ENCODE peak calls at places on chromosomes 12 and 14, in seven cellular contexts. One of them, this sample, is unnamed.

GRCh38 chr14:23478109-23478698 is 8.7 kb downstream of the NGDN start:
- DNase-seq in mesenchymal stem cell: peak
- DNase-seq in cardiac muscle cell: peak
- DNase-seq in sigmoid colon: no peak
- DNase-seq in left ventricle myocardium inferior: peak
- DNase-seq in dorsolateral prefrontal cortex: peak
- DNase-seq in HepG2: peak
- DNase-seq in this sample: peak

GRCh38 chr14:104348741-104349140 is 210.4 kb downstream of the KIF26A start:
- DNase-seq in mesenchymal stem cell: no peak
- DNase-seq in cardiac muscle cell: no peak
- DNase-seq in sigmoid colon: peak
- DNase-seq in left ventricle myocardium inferior: no peak
- DNase-seq in dorsolateral prefrontal cortex: peak
- DNase-seq in HepG2: no peak
- DNase-seq in this sample: no peak

GRCh38 chr12:123520567-123521474 is 12.7 kb downstream of the RILPL1 start:
- DNase-seq in mesenchymal stem cell: no peak
- DNase-seq in cardiac muscle cell: no peak
- DNase-seq in sigmoid colon: no peak
- DNase-seq in left ventricle myocardium inferior: peak
- DNase-seq in dorsolateral prefrontal cortex: no peak
- DNase-seq in HepG2: no peak
- DNase-seq in this sample: no peak

GRCh38 chr12:70543444-70543843 is 93.8 kb downstream of the PTPRB start:
- DNase-seq in mesenchymal stem cell: peak
- DNase-seq in cardiac muscle cell: peak
- DNase-seq in sigmoid colon: no peak
- DNase-seq in left ventricle myocardium inferior: no peak
- DNase-seq in dorsolateral prefrontal cortex: no peak
- DNase-seq in HepG2: peak
- DNase-seq in this sample: no peak

GRCh38 chr12:50507930-50508329 is 3.1 kb downstream of the DIP2B start:
- DNase-seq in mesenchymal stem cell: no peak
- DNase-seq in cardiac muscle cell: no peak
- DNase-seq in sigmoid colon: no peak
- DNase-seq in left ventricle myocardium inferior: no peak
- DNase-seq in dorsolateral prefrontal cortex: no peak
- DNase-seq in HepG2: no peak
- DNase-seq in this sample: peak

GRCh38 chr14:26811756-26812305 is 214.0 kb upstream of the NOVA1 start:
- DNase-seq in mesenchymal stem cell: no peak
- DNase-seq in cardiac muscle cell: no peak
- DNase-seq in sigmoid colon: no peak
- DNase-seq in left ventricle myocardium inferior: no peak
- DNase-seq in dorsolateral prefrontal cortex: no peak
- DNase-seq in HepG2: no peak
- DNase-seq in this sample: no peak

GRCh38 chr12:31118347-31118830 is 44.7 kb downstream of the DDX11 start:
- DNase-seq in mesenchymal stem cell: no peak
- DNase-seq in cardiac muscle cell: no peak
- DNase-seq in sigmoid colon: no peak
- DNase-seq in left ventricle myocardium inferior: no peak
- DNase-seq in dorsolateral prefrontal cortex: no peak
- DNase-seq in HepG2: no peak
- DNase-seq in this sample: no peak

GRCh38 chr12:119940881-119941280 is 48.2 kb upstream of the BICDL1 start:
- DNase-seq in mesenchymal stem cell: peak
- DNase-seq in cardiac muscle cell: peak
- DNase-seq in sigmoid colon: no peak
- DNase-seq in left ventricle myocardium inferior: no peak
- DNase-seq in dorsolateral prefrontal cortex: no peak
- DNase-seq in HepG2: peak
- DNase-seq in this sample: no peak

GRCh38 chr12:109111775-109112491 is 4.5 kb upstream of the ACACB start:
- DNase-seq in mesenchymal stem cell: peak
- DNase-seq in cardiac muscle cell: peak
- DNase-seq in sigmoid colon: peak
- DNase-seq in left ventricle myocardium inferior: peak
- DNase-seq in dorsolateral prefrontal cortex: peak
- DNase-seq in HepG2: peak
- DNase-seq in this sample: peak

GRCh38 chr12:53502331-53502730 is 1.2 kb downstream of the TARBP2 start:
- DNase-seq in mesenchymal stem cell: no peak
- DNase-seq in cardiac muscle cell: peak
- DNase-seq in sigmoid colon: peak
- DNase-seq in left ventricle myocardium inferior: no peak
- DNase-seq in dorsolateral prefrontal cortex: no peak
- DNase-seq in HepG2: no peak
- DNase-seq in this sample: no peak

GRCh38 chr14:102933618-102934231 is 11.3 kb downstream of the AMN start:
- DNase-seq in mesenchymal stem cell: no peak
- DNase-seq in cardiac muscle cell: no peak
- DNase-seq in sigmoid colon: no peak
- DNase-seq in left ventricle myocardium inferior: no peak
- DNase-seq in dorsolateral prefrontal cortex: no peak
- DNase-seq in HepG2: peak
- DNase-seq in this sample: no peak

GRCh38 chr14:65356327-65356836 is 56.1 kb upstream of the FUT8 start:
- DNase-seq in mesenchymal stem cell: peak
- DNase-seq in cardiac muscle cell: peak
- DNase-seq in sigmoid colon: no peak
- DNase-seq in left ventricle myocardium inferior: no peak
- DNase-seq in dorsolateral prefrontal cortex: no peak
- DNase-seq in HepG2: peak
- DNase-seq in this sample: no peak

GRCh38 chr12:121958521-121959240 is 40.3 kb downstream of the CFAP251 start:
- DNase-seq in mesenchymal stem cell: peak
- DNase-seq in cardiac muscle cell: peak
- DNase-seq in sigmoid colon: no peak
- DNase-seq in left ventricle myocardium inferior: no peak
- DNase-seq in dorsolateral prefrontal cortex: no peak
- DNase-seq in HepG2: no peak
- DNase-seq in this sample: no peak

GRCh38 chr12:111224196-111225066 is 144.5 kb downstream of the PHETA1 start:
- DNase-seq in mesenchymal stem cell: no peak
- DNase-seq in cardiac muscle cell: no peak
- DNase-seq in sigmoid colon: no peak
- DNase-seq in left ventricle myocardium inferior: no peak
- DNase-seq in dorsolateral prefrontal cortex: no peak
- DNase-seq in HepG2: no peak
- DNase-seq in this sample: no peak

GRCh38 chr12:82942521-82942920 is 255.8 kb downstream of the TMTC2 start:
- DNase-seq in mesenchymal stem cell: no peak
- DNase-seq in cardiac muscle cell: no peak
- DNase-seq in sigmoid colon: no peak
- DNase-seq in left ventricle myocardium inferior: no peak
- DNase-seq in dorsolateral prefrontal cortex: no peak
- DNase-seq in HepG2: no peak
- DNase-seq in this sample: no peak

GRCh38 chr12:75818863-75819262 is 212.7 kb downstream of the PHLDA1 start:
- DNase-seq in mesenchymal stem cell: no peak
- DNase-seq in cardiac muscle cell: no peak
- DNase-seq in sigmoid colon: no peak
- DNase-seq in left ventricle myocardium inferior: no peak
- DNase-seq in dorsolateral prefrontal cortex: no peak
- DNase-seq in HepG2: no peak
- DNase-seq in this sample: no peak

GRCh38 chr12:123092866-123093265 is 58.0 kb downstream of the PITPNM2 start:
- DNase-seq in mesenchymal stem cell: peak
- DNase-seq in cardiac muscle cell: no peak
- DNase-seq in sigmoid colon: no peak
- DNase-seq in left ventricle myocardium inferior: no peak
- DNase-seq in dorsolateral prefrontal cortex: no peak
- DNase-seq in HepG2: no peak
- DNase-seq in this sample: no peak

GRCh38 chr12:127548123-127548553 is 718.8 kb upstream of the TMEM132C start:
- DNase-seq in mesenchymal stem cell: peak
- DNase-seq in cardiac muscle cell: no peak
- DNase-seq in sigmoid colon: no peak
- DNase-seq in left ventricle myocardium inferior: no peak
- DNase-seq in dorsolateral prefrontal cortex: no peak
- DNase-seq in HepG2: no peak
- DNase-seq in this sample: no peak

GRCh38 chr14:59199205-59199604 is 10.7 kb downstream of the DAAM1 start:
- DNase-seq in mesenchymal stem cell: no peak
- DNase-seq in cardiac muscle cell: no peak
- DNase-seq in sigmoid colon: no peak
- DNase-seq in left ventricle myocardium inferior: no peak
- DNase-seq in dorsolateral prefrontal cortex: no peak
- DNase-seq in HepG2: no peak
- DNase-seq in this sample: no peak

GRCh38 chr12:38155526-38156496 is 160.8 kb upstream of the ALG10B start:
- DNase-seq in mesenchymal stem cell: no peak
- DNase-seq in cardiac muscle cell: no peak
- DNase-seq in sigmoid colon: peak
- DNase-seq in left ventricle myocardium inferior: no peak
- DNase-seq in dorsolateral prefrontal cortex: no peak
- DNase-seq in HepG2: no peak
- DNase-seq in this sample: no peak

GRCh38 chr12:79927772-79928474 is 7.0 kb downstream of the PPP1R12A start:
- DNase-seq in mesenchymal stem cell: peak
- DNase-seq in cardiac muscle cell: peak
- DNase-seq in sigmoid colon: no peak
- DNase-seq in left ventricle myocardium inferior: no peak
- DNase-seq in dorsolateral prefrontal cortex: no peak
- DNase-seq in HepG2: no peak
- DNase-seq in this sample: peak

GRCh38 chr14:50725761-50726160 is 57.7 kb upstream of the SAV1 start:
- DNase-seq in mesenchymal stem cell: no peak
- DNase-seq in cardiac muscle cell: no peak
- DNase-seq in sigmoid colon: no peak
- DNase-seq in left ventricle myocardium inferior: no peak
- DNase-seq in dorsolateral prefrontal cortex: no peak
- DNase-seq in HepG2: no peak
- DNase-seq in this sample: no peak

GRCh38 chr12:112577473-112578334 is 159.0 kb downstream of the PTPN11 start:
- DNase-seq in mesenchymal stem cell: no peak
- DNase-seq in cardiac muscle cell: no peak
- DNase-seq in sigmoid colon: no peak
- DNase-seq in left ventricle myocardium inferior: no peak
- DNase-seq in dorsolateral prefrontal cortex: no peak
- DNase-seq in HepG2: no peak
- DNase-seq in this sample: no peak

GRCh38 chr12:52903855-52904508 is 894 bp downstream of the KRT8 start:
- DNase-seq in mesenchymal stem cell: peak
- DNase-seq in cardiac muscle cell: peak
- DNase-seq in sigmoid colon: no peak
- DNase-seq in left ventricle myocardium inferior: peak
- DNase-seq in dorsolateral prefrontal cortex: no peak
- DNase-seq in HepG2: peak
- DNase-seq in this sample: peak

GRCh38 chr14:44700184-44700583 is 193.1 kb upstream of the FSCB start:
- DNase-seq in mesenchymal stem cell: peak
- DNase-seq in cardiac muscle cell: peak
- DNase-seq in sigmoid colon: no peak
- DNase-seq in left ventricle myocardium inferior: no peak
- DNase-seq in dorsolateral prefrontal cortex: no peak
- DNase-seq in HepG2: no peak
- DNase-seq in this sample: no peak

GRCh38 chr14:97180304-97181200 is 383.4 kb downstream of the VRK1 start:
- DNase-seq in mesenchymal stem cell: peak
- DNase-seq in cardiac muscle cell: peak
- DNase-seq in sigmoid colon: no peak
- DNase-seq in left ventricle myocardium inferior: no peak
- DNase-seq in dorsolateral prefrontal cortex: peak
- DNase-seq in HepG2: peak
- DNase-seq in this sample: no peak

GRCh38 chr14:29710015-29710414 is 217.6 kb downstream of the PRKD1 start:
- DNase-seq in mesenchymal stem cell: peak
- DNase-seq in cardiac muscle cell: peak
- DNase-seq in sigmoid colon: no peak
- DNase-seq in left ventricle myocardium inferior: no peak
- DNase-seq in dorsolateral prefrontal cortex: no peak
- DNase-seq in HepG2: no peak
- DNase-seq in this sample: no peak

GRCh38 chr12:88420460-88420859 is 159.8 kb downstream of the KITLG start:
- DNase-seq in mesenchymal stem cell: peak
- DNase-seq in cardiac muscle cell: peak
- DNase-seq in sigmoid colon: no peak
- DNase-seq in left ventricle myocardium inferior: no peak
- DNase-seq in dorsolateral prefrontal cortex: no peak
- DNase-seq in HepG2: no peak
- DNase-seq in this sample: no peak
- H3K27ac ChIP-seq in mesenchymal stem cell: peak
- H3K27ac ChIP-seq in cardiac muscle cell: no peak
- H3K27ac ChIP-seq in sigmoid colon: no peak
- H3K27ac ChIP-seq in left ventricle myocardium inferior: no peak
- H3K27ac ChIP-seq in dorsolateral prefrontal cortex: no peak
- H3K27ac ChIP-seq in HepG2: no peak
- H3K27ac ChIP-seq in this sample: no peak

DNA sequence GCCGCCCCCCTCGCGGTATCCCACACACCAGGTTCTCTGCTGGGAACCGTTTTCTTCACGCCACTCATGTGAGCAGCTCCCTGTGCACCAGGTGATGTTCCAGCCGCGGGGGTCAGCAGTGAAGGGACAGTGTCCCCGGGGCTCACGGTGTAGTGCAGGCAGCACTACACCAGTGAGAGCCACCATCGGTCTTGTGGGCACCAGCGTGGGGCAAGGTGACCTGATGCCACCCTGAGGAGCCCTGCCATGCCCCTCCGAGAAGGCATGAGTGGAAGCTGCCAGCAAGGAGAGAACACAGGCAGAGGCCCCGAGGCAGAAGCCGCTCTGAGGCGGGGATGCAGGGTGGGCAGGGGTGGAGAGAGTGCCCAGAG is 11.5 kb upstream of the FBRSL1 start:
- DNase-seq in mesenchymal stem cell: no peak
- DNase-seq in cardiac muscle cell: no peak
- DNase-seq in sigmoid colon: no peak
- DNase-seq in left ventricle myocardium inferior: no peak
- DNase-seq in dorsolateral prefrontal cortex: no peak
- DNase-seq in HepG2: no peak
- DNase-seq in this sample: no peak
- H3K4me3 ChIP-seq in mesenchymal stem cell: no peak
- H3K4me3 ChIP-seq in cardiac muscle cell: no peak
- H3K4me3 ChIP-seq in sigmoid colon: no peak
- H3K4me3 ChIP-seq in left ventricle myocardium inferior: no peak
- H3K4me3 ChIP-seq in dorsolateral prefrontal cortex: no peak
- H3K4me3 ChIP-seq in HepG2: no peak
- H3K4me3 ChIP-seq in this sample: no peak

DNA sequence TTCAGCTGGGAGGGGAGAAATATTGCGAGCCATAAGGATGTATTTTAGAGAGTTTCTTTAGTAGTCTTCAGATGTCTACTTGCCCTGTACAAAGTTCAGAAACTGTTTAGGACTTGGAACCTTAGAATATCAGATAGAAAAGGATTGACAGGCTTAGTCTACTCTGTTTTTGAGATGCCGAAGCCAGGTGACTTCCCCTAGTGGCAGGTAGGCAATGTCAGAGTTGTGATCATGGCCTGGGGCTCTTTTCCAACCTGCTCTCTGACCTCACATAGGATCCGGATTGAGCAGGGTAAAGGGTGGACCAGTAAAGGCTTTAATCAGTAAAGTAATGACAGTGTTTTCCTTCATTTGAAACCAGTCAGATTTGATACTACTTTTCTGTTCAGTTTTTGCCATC is 59.6 kb downstream of the PRKCH start:
- DNase-seq in mesenchymal stem cell: no peak
- DNase-seq in cardiac muscle cell: no peak
- DNase-seq in sigmoid colon: no peak
- DNase-seq in left ventricle myocardium inferior: no peak
- DNase-seq in dorsolateral prefrontal cortex: no peak
- DNase-seq in HepG2: peak
- DNase-seq in this sample: no peak
- H3K27ac ChIP-seq in mesenchymal stem cell: no peak
- H3K27ac ChIP-seq in cardiac muscle cell: no peak
- H3K27ac ChIP-seq in sigmoid colon: no peak
- H3K27ac ChIP-seq in left ventricle myocardium inferior: no peak
- H3K27ac ChIP-seq in dorsolateral prefrontal cortex: no peak
- H3K27ac ChIP-seq in HepG2: no peak
- H3K27ac ChIP-seq in this sample: peak

GRCh38 chr12:24414421-24414820 is 465.0 kb upstream of the SOX5 start:
- DNase-seq in mesenchymal stem cell: no peak
- DNase-seq in cardiac muscle cell: no peak
- DNase-seq in sigmoid colon: no peak
- DNase-seq in left ventricle myocardium inferior: no peak
- DNase-seq in dorsolateral prefrontal cortex: no peak
- DNase-seq in HepG2: no peak
- DNase-seq in this sample: no peak
- H3K4me3 ChIP-seq in mesenchymal stem cell: no peak
- H3K4me3 ChIP-seq in cardiac muscle cell: no peak
- H3K4me3 ChIP-seq in sigmoid colon: no peak
- H3K4me3 ChIP-seq in left ventricle myocardium inferior: no peak
- H3K4me3 ChIP-seq in dorsolateral prefrontal cortex: no peak
- H3K4me3 ChIP-seq in HepG2: no peak
- H3K4me3 ChIP-seq in this sample: no peak

This sample was measured in CD4-positive, CD25-positive, alpha-beta regulatory T cell.